ENCODE peak calls at places on chromosomes 3 and 15, in eight cellular contexts. Y, A, E, G, S, Q, O and B are unnamed samples.

GRCh38 chr3:39178553-39178952 is 13.8 kb downstream of the XIRP1 start:
- DNase-seq in Y (no peak), A (no peak), E (peak), G (no peak), S (no peak), Q (no peak), O (no peak), B (no peak)

GRCh38 chr3:30282052-30282708 is 324.2 kb upstream of the TGFBR2 start:
- DNase-seq in Y (no peak), A (no peak), E (no peak), G (no peak), S (no peak), Q (no peak), O (no peak), B (no peak)

GRCh38 chr3:37981348-37981664 is 9.3 kb upstream of the VILL start:
- DNase-seq in Y (no peak), A (no peak), E (no peak), G (no peak), S (no peak), Q (no peak), O (no peak), B (no peak)

GRCh38 chr3:10349801-10350200 is 28.9 kb upstream of the SEC13 start:
- DNase-seq in Y (no peak), A (no peak), E (no peak), G (no peak), S (no peak), Q (no peak), O (no peak), B (no peak)

GRCh38 chr15:63025460-63025859 is 17.1 kb upstream of the TPM1 start:
- DNase-seq in Y (no peak), A (no peak), E (no peak), G (no peak), S (no peak), Q (no peak), O (no peak), B (no peak)

GRCh38 chr15:74235962-74236361 is at the start of gene CCDC33:
- DNase-seq in Y (peak), A (no peak), E (no peak), G (no peak), S (no peak), Q (no peak), O (peak), B (no peak)

GRCh38 chr3:123728014-123728413 is 143.2 kb upstream of the HACD2 start:
- DNase-seq in Y (no peak), A (no peak), E (no peak), G (no peak), S (no peak), Q (no peak), O (no peak), B (no peak)

GRCh38 chr15:88029696-88030095 is 226.8 kb downstream of the NTRK3 start:
- DNase-seq in Y (no peak), A (no peak), E (no peak), G (no peak), S (no peak), Q (no peak), O (no peak), B (no peak)